ENCODE peak calls at places on chromosomes 11 and 22, in seven cellular contexts. M is RWPE2, F is endodermal cell, J is breast epithelium, N is colonic mucosa, O is upper lobe of right lung, H is tibial artery. Z is an unnamed sample. For H3K9me3, the result is how much of the 10 kb centered on the place peaks cover.

GRCh38 chr22:40324468-40325305 is 21.6 kb upstream of the ADSL start:
- DNase-seq in H (no peak), M (no peak), O (no peak), J (no peak), N (no peak), F (peak), Z (peak)

GRCh38 chr11:63918576-63919171 is 1.7 kb upstream of the RCOR2 start:
- DNase-seq in H (no peak), M (no peak), F (peak), O (no peak), J (no peak), N (peak), Z (no peak)

GRCh38 chr22:32324505-32325415 is 32.9 kb upstream of the RFPL3 start:
- DNase-seq in M (no peak), O (peak), N (no peak), J (no peak), H (peak), F (peak), Z (no peak)

GRCh38 chr11:134822930-134823329 is 410.9 kb upstream of the B3GAT1 start:
- DNase-seq in F (no peak), O (no peak), N (no peak), M (no peak), H (no peak), J (no peak), Z (no peak)

GRCh38 chr11:100328626-100329340 is 358.3 kb upstream of the ARHGAP42 start:
- DNase-seq in J (no peak), M (peak), N (no peak), F (peak), O (no peak), H (no peak), Z (no peak)

GRCh38 chr11:43376594-43376993 is 17.9 kb downstream of the TTC17 start:
- DNase-seq in H (no peak), O (no peak), J (no peak), N (no peak), F (no peak), M (no peak), Z (no peak)

GRCh38 chr11:76602431-76602861 is 68.1 kb downstream of the LRRC32 start:
- DNase-seq in O (no peak), M (no peak), J (no peak), N (peak), F (peak), H (peak), Z (no peak)

GRCh38 chr11:304915-305833 is 2.4 kb upstream of the IFITM2 start:
- DNase-seq in J (peak), O (peak), H (no peak), M (no peak), N (peak), F (peak), Z (peak)

GRCh38 chr11:272195-272930 is 5.8 kb upstream of the NLRP6 start:
- DNase-seq in M (no peak), O (peak), J (no peak), F (peak), H (peak), N (no peak), Z (no peak)

GRCh38 chr22:50205781-50206569 is 5.2 kb downstream of the SELENOO start:
- DNase-seq in H (no peak), N (no peak), M (no peak), J (no peak), F (no peak), O (no peak), Z (no peak)

GRCh38 chr11:128207861-128208321 is 379.5 kb downstream of the ETS1 start:
- DNase-seq in H (no peak), N (no peak), O (no peak), F (no peak), M (no peak), J (no peak), Z (no peak)

GRCh38 chr11:26522912-26523610 is 49.0 kb downstream of the MUC15 start:
- DNase-seq in J (no peak), O (no peak), F (peak), N (no peak), H (no peak), M (no peak), Z (no peak)

GRCh38 chr11:279966-280761 is 2.0 kb downstream of the NLRP6 start:
- DNase-seq in F (peak), J (no peak), H (peak), N (peak), O (peak), M (no peak), Z (peak)

GRCh38 chr11:109071712-109072524 is 350.1 kb upstream of the C11orf87 start:
- DNase-seq in O (no peak), H (no peak), J (peak), F (no peak), M (no peak), N (no peak), Z (no peak)

GRCh38 chr11:122201126-122201525 is 85.1 kb upstream of the BLID start:
- DNase-seq in J (no peak), F (no peak), O (no peak), N (no peak), M (no peak), H (no peak), Z (no peak)

GRCh38 chr11:117819096-117820040 is 5.2 kb downstream of the FXYD2 start:
- DNase-seq in H (no peak), N (peak), F (peak), M (no peak), J (no peak), O (no peak), Z (no peak)

GRCh38 chr11:9753031-9753430 is 89.2 kb downstream of the SWAP70 start:
- DNase-seq in O (no peak), H (no peak), F (no peak), N (no peak), J (no peak), M (no peak), Z (no peak)

GRCh38 chr11:128692750-128693578 is 908 bp upstream of the FLI1 start:
- DNase-seq in H (peak), O (peak), N (no peak), J (no peak), M (peak), F (peak), Z (no peak)

GRCh38 chr11:44942029-44942710 is 8.5 kb downstream of the TP53I11 start:
- DNase-seq in O (no peak), N (no peak), M (no peak), J (no peak), F (no peak), H (no peak), Z (no peak)

GRCh38 chr11:117595440-117595839 is 201.6 kb downstream of the DSCAML1 start:
- DNase-seq in F (no peak), M (no peak), O (no peak), H (no peak), N (no peak), J (no peak), Z (no peak)

GRCh38 chr22:17954200-17954859 is 70.0 kb downstream of the MICAL3 start:
- DNase-seq in H (peak), J (no peak), F (no peak), M (no peak), O (no peak), N (peak), Z (no peak)

GRCh38 chr22:17955611-17956379 is 68.6 kb downstream of the MICAL3 start:
- DNase-seq in O (no peak), F (no peak), N (no peak), J (no peak), H (peak), M (no peak), Z (no peak)

GRCh38 chr22:17957683-17958082 is 66.7 kb downstream of the MICAL3 start:
- DNase-seq in F (no peak), M (no peak), N (no peak), O (no peak), H (peak), J (no peak), Z (no peak)

GRCh38 chr22:17953147-17953546 is 71.2 kb downstream of the MICAL3 start:
- DNase-seq in F (no peak), N (no peak), J (no peak), H (peak), M (no peak), O (no peak), Z (no peak)

DNA sequence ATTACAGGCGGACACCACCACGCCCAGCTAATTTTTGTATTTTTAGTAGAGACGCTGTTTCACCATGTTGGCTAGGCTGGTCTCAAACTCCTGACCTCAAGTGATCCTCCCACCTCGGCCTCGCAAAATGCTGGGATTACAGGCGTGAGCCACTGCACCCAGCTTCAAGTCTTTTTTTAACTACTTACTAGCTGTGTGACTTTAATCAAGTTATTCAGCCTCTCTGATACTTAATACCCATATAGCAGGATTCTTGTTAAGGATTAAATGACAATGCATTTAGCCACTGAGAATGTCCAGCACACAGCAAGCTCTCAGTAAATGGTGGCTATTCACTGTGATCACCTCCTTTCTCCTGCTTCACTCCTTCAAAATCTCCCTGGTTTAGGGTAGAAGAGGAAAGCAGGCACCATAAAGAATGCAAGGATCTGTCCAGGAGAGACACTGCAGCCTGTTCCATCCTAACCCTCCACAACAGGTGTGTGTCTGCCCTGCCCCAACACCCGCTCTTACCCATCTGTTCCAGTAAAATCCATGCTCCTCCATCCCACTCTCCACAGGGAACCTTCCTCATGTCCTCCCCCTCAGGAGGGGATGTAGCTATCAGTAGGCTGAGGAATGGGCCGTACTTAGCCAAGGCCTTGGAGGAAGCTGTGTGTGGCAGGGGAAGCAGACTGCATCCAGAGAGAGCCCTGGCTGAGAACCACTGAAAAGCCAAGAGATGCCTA is 69.3 kb downstream of the MICAL3 start:
- DNase-seq in F (no peak), H (peak), M (no peak), O (no peak), N (no peak), J (no peak), Z (no peak)
- H3K27ac ChIP-seq in F (no peak), H (no peak), M (no peak), O (no peak), N (no peak), J (no peak), Z (no peak)

GRCh38 chr22:47474895-47475294 is 712.4 kb downstream of the TBC1D22A start:
- DNase-seq in O (no peak), F (no peak), J (no peak), H (no peak), N (no peak), M (no peak), Z (no peak)

GRCh38 chr22:47474464-47474863 is 712.0 kb downstream of the TBC1D22A start:
- DNase-seq in H (no peak), O (no peak), N (no peak), J (no peak), M (no peak), F (no peak), Z (no peak)

GRCh38 chr22:47472636-47473035 is 710.2 kb downstream of the TBC1D22A start:
- DNase-seq in M (no peak), N (no peak), F (no peak), O (no peak), J (no peak), H (no peak), Z (no peak)

DNA sequence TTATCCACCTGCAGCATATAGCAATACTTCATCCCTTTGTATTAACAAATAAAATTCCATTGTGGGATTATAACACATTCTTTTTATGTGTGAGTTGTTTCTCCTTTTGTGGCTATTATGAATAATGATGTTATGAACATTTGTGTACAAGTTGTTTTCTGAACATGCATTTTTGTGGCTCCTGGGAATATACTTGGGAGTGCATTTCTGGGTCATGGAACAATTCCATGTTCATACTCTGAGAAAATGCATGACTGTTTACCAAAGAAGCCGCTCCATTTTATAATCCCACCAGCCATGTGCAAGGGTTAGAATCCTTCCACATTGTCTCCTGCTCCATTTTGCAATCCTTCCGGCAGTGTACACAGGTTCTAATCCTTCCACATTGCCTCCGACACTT is 713.8 kb downstream of the TBC1D22A start:
- DNase-seq in M (no peak), F (no peak), J (no peak), N (no peak), H (no peak), O (no peak), Z (no peak)
- H3K9me3 ChIP-seq in M (under half), F (half or more), J (under half), N (under half), H (under half), O (under half), Z (under half)

GRCh38 chr22:38220653-38221386 is 19.0 kb downstream of the MAFF start:
- DNase-seq in H (no peak), M (no peak), O (no peak), J (no peak), F (no peak), N (no peak), Z (no peak)
- H3K27ac ChIP-seq in H (peak), M (peak), O (peak), J (peak), F (no peak), N (peak), Z (no peak)

GRCh38 chr11:58043379-58043778 is 12.6 kb downstream of the OR6Q1 start:
- DNase-seq in F (no peak), O (no peak), J (no peak), N (no peak), M (no peak), H (no peak), Z (no peak)

GRCh38 chr11:58047818-58048217 is 17.1 kb downstream of the OR6Q1 start:
- DNase-seq in F (no peak), J (no peak), M (no peak), O (no peak), N (no peak), H (no peak), Z (no peak)

DNA sequence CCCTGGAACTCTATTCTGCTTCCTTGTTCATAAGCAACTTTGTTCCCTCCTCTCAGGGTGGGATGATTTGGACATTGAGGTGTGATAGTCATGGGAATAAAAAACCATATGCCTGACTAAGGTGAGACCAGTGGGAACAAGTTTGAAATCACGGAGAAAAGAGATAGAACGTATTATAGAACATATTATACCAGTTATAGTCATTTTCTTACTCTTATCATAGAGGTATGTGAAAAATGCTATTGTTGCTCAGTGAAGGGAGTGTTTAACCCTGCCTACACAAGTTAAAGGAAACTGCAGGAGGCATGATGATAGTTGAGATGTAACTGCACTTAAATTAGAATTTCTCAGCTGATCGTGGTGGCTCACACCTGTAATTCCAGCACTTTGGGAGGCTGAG is 15.5 kb downstream of the OR6Q1 start:
- DNase-seq in F (no peak), M (no peak), O (no peak), H (no peak), N (no peak), J (no peak), Z (no peak)
- H3K9me3 ChIP-seq in F (under half), M (under half), O (under half), H (under half), N (under half), J (under half), Z (under half)

DNA sequence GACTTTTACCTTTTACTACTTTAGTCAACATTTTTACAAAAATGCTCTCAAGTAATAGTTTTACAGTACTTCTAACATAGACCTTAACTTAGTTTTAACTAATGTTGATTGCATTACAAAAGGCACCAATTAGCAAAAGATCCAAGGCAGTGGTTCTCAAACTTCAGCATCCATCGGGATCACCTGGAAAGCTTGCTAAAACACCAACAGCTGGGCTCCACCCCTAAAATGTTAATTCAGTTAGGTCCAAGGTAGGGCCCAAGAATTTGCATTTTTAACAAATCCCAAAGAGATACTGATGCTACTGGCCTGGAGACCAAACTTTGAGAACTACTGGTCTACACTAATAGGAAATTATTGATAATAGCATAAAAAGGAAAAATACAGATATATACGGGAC is 5.9 kb downstream of the MTMR2 start:
- DNase-seq in N (no peak), F (no peak), H (no peak), M (no peak), O (no peak), J (no peak), Z (no peak)
- H3K27ac ChIP-seq in N (no peak), F (no peak), H (peak), M (peak), O (no peak), J (no peak), Z (no peak)

DNA sequence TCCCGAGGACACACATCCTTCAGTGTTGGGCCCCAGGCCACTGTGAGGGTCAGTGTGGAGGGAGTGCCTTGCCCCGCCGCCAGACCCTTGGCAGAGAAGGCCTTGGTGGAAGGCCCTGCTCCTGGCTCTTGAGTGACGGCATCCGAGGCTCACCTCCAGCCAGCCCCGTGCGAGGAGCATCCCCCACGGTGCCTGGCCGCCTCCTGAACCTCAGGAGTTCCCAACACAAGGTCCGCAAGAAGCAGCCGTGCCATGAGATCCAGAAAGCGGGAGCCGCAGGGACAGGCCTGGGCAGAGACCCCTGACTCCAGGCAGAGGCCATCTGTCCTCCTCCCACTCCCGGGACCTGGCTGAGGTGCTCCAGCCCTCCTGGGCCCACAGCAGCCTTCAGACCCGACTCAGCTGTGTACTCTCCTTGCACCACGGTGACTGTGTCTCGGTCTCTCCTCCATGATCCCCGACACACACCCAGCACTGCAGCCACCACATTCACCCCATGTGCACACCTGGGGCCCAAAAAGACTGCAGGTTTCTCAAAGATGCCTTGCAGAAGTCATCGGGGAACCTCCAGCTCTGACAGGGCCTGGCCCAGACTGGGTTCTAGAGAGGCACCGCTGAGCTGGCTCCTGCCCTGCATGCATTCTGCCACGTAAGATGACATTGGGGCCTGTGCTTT is 870.2 kb downstream of the BRD1 start:
- DNase-seq in F (peak), O (peak), J (peak), H (peak), M (no peak), N (peak), Z (peak)
- H3K9me3 ChIP-seq in F (under half), O (under half), J (under half), H (under half), M (under half), N (under half), Z (under half)

DNA sequence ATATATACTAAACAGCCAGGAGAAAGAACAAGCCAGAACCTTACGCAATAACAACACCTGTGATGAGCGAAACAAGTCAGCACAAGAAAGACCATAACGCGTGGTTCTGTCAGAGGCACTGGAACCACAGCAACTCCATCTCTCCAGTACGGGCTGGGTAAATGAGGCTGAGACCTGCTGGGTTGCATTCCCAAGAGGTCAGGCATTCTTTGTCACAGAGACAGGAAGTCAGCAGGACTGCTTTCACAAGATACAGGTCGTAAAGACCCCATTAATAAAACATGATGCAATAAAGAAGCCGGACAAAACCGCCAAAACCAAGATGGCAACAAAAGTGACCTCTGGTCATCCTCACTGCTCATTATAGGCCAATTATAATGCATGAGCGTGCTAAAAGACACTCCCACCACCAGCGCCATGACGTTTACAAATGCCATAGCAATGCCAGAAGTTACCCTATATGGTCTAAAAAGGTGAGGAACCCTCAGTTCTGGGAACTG is 21.7 kb downstream of the TPST2 start:
- DNase-seq in O (no peak), M (no peak), J (peak), N (no peak), F (peak), H (no peak), Z (no peak)
- H3K27ac ChIP-seq in O (no peak), M (peak), J (peak), N (no peak), F (peak), H (no peak), Z (no peak)

GRCh38 chr11:80584661-80585060 is 1143.8 kb upstream of the TENM4 start:
- DNase-seq in O (no peak), J (no peak), M (no peak), N (no peak), F (no peak), H (no peak), Z (no peak)

GRCh38 chr11:80587906-80588305 is 1147.1 kb upstream of the TENM4 start:
- DNase-seq in F (no peak), H (no peak), M (no peak), O (no peak), N (no peak), J (no peak), Z (no peak)

DNA sequence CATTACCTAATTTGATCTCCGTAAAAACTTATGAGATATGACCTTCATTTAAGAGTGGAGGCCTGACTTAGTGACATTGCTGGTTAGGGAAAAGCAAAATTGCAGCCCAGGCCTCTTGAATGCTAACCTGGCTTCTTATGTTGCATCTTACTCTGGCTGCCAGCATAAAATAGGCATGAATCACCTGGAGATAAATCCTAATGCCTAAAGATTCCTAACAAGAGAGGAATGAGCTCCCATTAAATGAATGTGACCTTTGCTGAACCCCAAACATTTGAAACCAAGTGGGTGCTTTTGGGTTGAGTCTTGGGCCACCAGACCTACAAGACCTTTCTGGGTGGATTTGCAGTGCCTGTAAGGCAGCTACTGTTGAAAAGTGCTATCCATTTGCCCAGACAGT is 1145.6 kb upstream of the TENM4 start:
- DNase-seq in J (no peak), M (no peak), H (no peak), N (no peak), O (no peak), F (no peak), Z (no peak)
- H3K9me3 ChIP-seq in J (under half), M (under half), H (under half), N (under half), O (under half), F (under half), Z (under half)